ENCODE peak calls at places on chromosome 18, in seven cellular contexts. Z, P, I, C, U, R and A are unnamed samples.

GRCh38 chr18:24629926-24630325 is 169.5 kb downstream of the HRH4 start:
- DNase-seq in Z (no peak), P (no peak), I (no peak), C (no peak), U (no peak), R (no peak), A (no peak)

GRCh38 chr18:78720456-78721250 is 259.0 kb upstream of the SALL3 start:
- DNase-seq in Z (peak; percentile 53), P (no peak), I (peak; percentile 53), C (no peak), U (no peak), R (no peak), A (no peak)

GRCh38 chr18:10453885-10454772 is at the start of gene APCDD1:
- DNase-seq in Z (no peak), P (peak; percentile 80), I (peak; percentile 88), C (peak; percentile 86), U (no peak), R (no peak), A (peak; percentile 69)

GRCh38 chr18:72409923-72410322 is 134.2 kb downstream of the CBLN2 start:
- DNase-seq in Z (no peak), P (no peak), I (no peak), C (no peak), U (no peak), R (no peak), A (no peak)

GRCh38 chr18:56869189-56869777 is 218.1 kb downstream of the WDR7 start:
- DNase-seq in Z (no peak), P (no peak), I (no peak), C (peak; percentile 56), U (peak; percentile 51), R (peak; percentile 23), A (no peak)

GRCh38 chr18:58118510-58118909 is 74.5 kb downstream of the NEDD4L start:
- DNase-seq in Z (no peak), P (no peak), I (no peak), C (no peak), U (no peak), R (no peak), A (no peak)

GRCh38 chr18:50428531-50429206 is 53.8 kb downstream of the SKA1 start:
- DNase-seq in Z (no peak), P (no peak), I (no peak), C (peak; percentile 28), U (no peak), R (no peak), A (no peak)

GRCh38 chr18:45631077-45631476 is 15.8 kb downstream of the SLC14A2 start:
- DNase-seq in Z (no peak), P (no peak), I (no peak), C (no peak), U (no peak), R (no peak), A (no peak)

GRCh38 chr18:3051718-3052410 is 38.9 kb upstream of the LPIN2 start:
- DNase-seq in Z (no peak), P (no peak), I (no peak), C (no peak), U (no peak), R (no peak), A (peak; percentile 54)

GRCh38 chr18:285817-286216 is 18.0 kb upstream of the THOC1 start:
- DNase-seq in Z (no peak), P (no peak), I (no peak), C (no peak), U (no peak), R (no peak), A (no peak)

GRCh38 chr18:29430416-29430815 is 1253.5 kb upstream of the CDH2 start:
- DNase-seq in Z (no peak), P (no peak), I (no peak), C (no peak), U (no peak), R (no peak), A (no peak)

GRCh38 chr18:31050635-31051034 is 8.1 kb upstream of the DSC3 start:
- DNase-seq in Z (no peak), P (no peak), I (no peak), C (no peak), U (no peak), R (no peak), A (no peak)

GRCh38 chr18:36454258-36454657 is 156.7 kb downstream of the FHOD3 start:
- DNase-seq in Z (no peak), P (no peak), I (no peak), C (no peak), U (no peak), R (no peak), A (no peak)

GRCh38 chr18:26710460-26711096 is 154.9 kb downstream of the AQP4 start:
- DNase-seq in Z (no peak), P (no peak), I (no peak), C (no peak), U (no peak), R (no peak), A (no peak)

GRCh38 chr18:37476182-37476581 is 89.4 kb downstream of the CELF4 start:
- DNase-seq in Z (no peak), P (no peak), I (no peak), C (peak; percentile 68), U (peak; percentile 78), R (no peak), A (no peak)

GRCh38 chr18:48136544-48137353 is 206.3 kb upstream of the SMAD2 start:
- DNase-seq in Z (peak; percentile 70), P (peak; percentile 62), I (no peak), C (peak; percentile 28), U (no peak), R (no peak), A (no peak)
- H3K4me3 ChIP-seq in Z (peak overlapping the region; percentile 44), P (peak overlapping the region; percentile 73), I (peak overlapping the region; percentile 62), C (peak overlapping the region; percentile 43), U (no peak overlapping the region), R (no peak overlapping the region), A (peak overlapping the region; percentile 35)

DNA sequence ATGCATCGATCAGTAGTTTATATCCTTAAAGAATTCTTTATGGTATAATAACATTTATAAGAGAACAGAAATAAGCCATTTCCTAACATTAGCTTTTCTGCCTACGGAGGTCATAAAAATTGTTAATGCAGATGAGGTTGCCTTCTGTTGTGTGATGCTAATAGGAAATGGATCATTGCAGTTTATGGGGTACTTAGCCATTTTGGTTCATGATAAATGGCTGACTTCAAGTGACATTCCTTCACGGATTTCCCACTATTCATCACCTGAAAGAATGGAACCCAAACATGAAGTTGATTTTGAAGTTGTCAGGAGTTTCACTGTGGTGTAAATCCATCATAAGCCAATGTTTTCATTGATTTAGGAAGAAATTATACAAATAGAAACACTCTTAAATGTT is 58.0 kb downstream of the GREB1L start:
- DNase-seq in Z (no peak), P (no peak), I (no peak), C (no peak), U (no peak), R (no peak), A (no peak)
- H3K4me1 ChIP-seq in Z (no peaks in the 10 kb centered on the region), P (no peaks in the 10 kb centered on the region), I (no peaks in the 10 kb centered on the region), C (no peaks in the 10 kb centered on the region), U (no peaks in the 10 kb centered on the region), R (peaks cover 14% of the 10 kb centered on the region), A (no peaks in the 10 kb centered on the region)

GRCh38 chr18:6414118-6414722 is 491 bp downstream of the L3MBTL4 start:
- DNase-seq in Z (peak; percentile 95), P (peak; percentile 87), I (peak; percentile 92), C (peak; percentile 55), U (no peak), R (peak; percentile 73), A (peak; percentile 88)
- H3K27ac ChIP-seq in Z (peak overlapping the region; percentile 73), P (peak overlapping the region; percentile 93), I (peak overlapping the region; percentile 85), C (no peak overlapping the region), U (no peak overlapping the region), R (peak overlapping the region; percentile 89), A (peak overlapping the region; percentile 93)

GRCh38 chr18:62576277-62576676 is 53.5 kb downstream of the ZCCHC2 start:
- DNase-seq in Z (no peak), P (no peak), I (no peak), C (no peak), U (no peak), R (no peak), A (no peak)
- H3K4me3 ChIP-seq in Z (no peak overlapping the region), P (no peak overlapping the region), I (no peak overlapping the region), C (no peak overlapping the region), U (no peak overlapping the region), R (no peak overlapping the region), A (no peak overlapping the region)

GRCh38 chr18:70333316-70333715 is 44.5 kb downstream of the SOCS6 start:
- DNase-seq in Z (no peak), P (no peak), I (no peak), C (no peak), U (no peak), R (no peak), A (no peak)
- H3K4me1 ChIP-seq in Z (peaks cover 7% of the 10 kb centered on the region), P (no peaks in the 10 kb centered on the region), I (no peaks in the 10 kb centered on the region), C (peaks cover 8% of the 10 kb centered on the region), U (no peaks in the 10 kb centered on the region), R (peaks cover 43% of the 10 kb centered on the region), A (peaks cover 3% of the 10 kb centered on the region)

DNA sequence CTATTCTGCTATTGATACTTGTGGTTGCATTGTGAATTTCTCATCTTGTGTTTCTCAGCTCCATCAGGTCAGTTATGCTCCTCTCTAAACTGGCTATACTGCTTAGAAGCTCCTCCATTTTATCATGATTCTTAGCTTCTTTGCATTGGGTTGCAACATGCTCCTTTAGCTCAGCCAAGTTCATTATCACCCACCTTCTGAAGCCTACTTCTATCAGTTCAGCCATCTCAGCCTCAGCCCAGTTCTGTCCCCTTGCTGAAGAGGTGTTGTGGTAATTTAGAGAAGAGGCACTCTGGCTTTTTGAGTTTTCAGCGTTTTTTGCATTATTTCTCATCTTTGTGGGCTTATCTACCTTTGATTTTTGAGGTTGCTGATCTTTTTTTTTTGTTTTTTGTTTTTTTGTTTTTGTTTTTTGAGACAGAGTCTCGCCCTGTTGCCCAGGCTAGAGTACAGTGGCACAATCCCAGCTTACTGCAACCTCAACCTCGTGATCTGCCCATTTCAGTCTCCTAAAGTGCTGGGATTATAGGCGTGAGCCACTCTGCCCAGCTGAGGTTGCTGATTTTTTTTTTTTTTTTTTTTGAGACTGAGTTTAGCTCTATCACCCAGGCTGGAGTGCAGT is 36.0 kb downstream of the ANKRD12 start:
- DNase-seq in Z (no peak), P (no peak), I (no peak), C (no peak), U (no peak), R (no peak), A (no peak)
- H3K27ac ChIP-seq in Z (no peak overlapping the region), P (no peak overlapping the region), I (no peak overlapping the region), C (no peak overlapping the region), U (no peak overlapping the region), R (no peak overlapping the region), A (no peak overlapping the region)

DNA sequence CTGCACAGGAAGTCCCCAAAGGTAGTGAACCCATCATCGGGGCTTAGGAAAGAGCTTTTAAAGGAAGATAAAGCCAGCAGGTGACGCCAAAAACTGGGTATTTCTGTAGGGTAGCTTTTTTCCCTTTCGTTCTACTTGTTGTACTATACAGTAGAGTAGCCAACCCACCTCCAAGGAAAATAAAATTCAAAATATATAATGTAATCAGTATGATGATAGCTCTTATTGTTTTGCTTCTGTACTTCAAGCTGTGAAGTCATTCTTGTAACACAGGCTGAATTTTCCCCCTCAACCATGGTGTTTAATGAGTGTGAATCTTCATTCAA is 112.1 kb downstream of the FAM210A start:
- DNase-seq in Z (no peak), P (no peak), I (no peak), C (no peak), U (no peak), R (no peak), A (no peak)
- H3K4me3 ChIP-seq in Z (no peak overlapping the region), P (no peak overlapping the region), I (no peak overlapping the region), C (no peak overlapping the region), U (peak overlapping the region; percentile 79), R (no peak overlapping the region), A (no peak overlapping the region)